ENCODE peak calls at places on chromosome 2, in four cellular contexts. One of them, this sample, is unnamed.

GRCh38 chr2:224428787-224429440 is 27.0 kb upstream of the FAM124B start:
- DNase-seq in transverse colon: no peak
- DNase-seq in spleen: no peak
- DNase-seq in HepG2: no peak
- DNase-seq in this sample: no peak

GRCh38 chr2:64623232-64623879 is 30.4 kb downstream of the SERTAD2 start:
- DNase-seq in HepG2: no peak
- DNase-seq in transverse colon: no peak
- DNase-seq in spleen: no peak
- DNase-seq in this sample: no peak

GRCh38 chr2:161766334-161766733 is 142.1 kb downstream of the SLC4A10 start:
- DNase-seq in transverse colon: peak; percentile 20
- DNase-seq in HepG2: peak; percentile 59
- DNase-seq in spleen: no peak
- DNase-seq in this sample: no peak

GRCh38 chr2:32812316-32812715 is 134.4 kb upstream of the LTBP1 start:
- DNase-seq in spleen: no peak
- DNase-seq in transverse colon: no peak
- DNase-seq in HepG2: no peak
- DNase-seq in this sample: no peak

GRCh38 chr2:124081154-124081771 is 56.2 kb downstream of the CNTNAP5 start:
- DNase-seq in HepG2: no peak
- DNase-seq in transverse colon: no peak
- DNase-seq in spleen: no peak
- DNase-seq in this sample: no peak

GRCh38 chr2:226618875-226619605 is 180.6 kb downstream of the IRS1 start:
- DNase-seq in HepG2: peak; percentile 98
- DNase-seq in spleen: no peak
- DNase-seq in transverse colon: no peak
- DNase-seq in this sample: no peak

GRCh38 chr2:71700880-71701397 is 247.6 kb downstream of the DYSF start:
- DNase-seq in HepG2: peak; percentile 61
- DNase-seq in transverse colon: peak; percentile 19
- DNase-seq in spleen: peak; percentile 55
- DNase-seq in this sample: peak; percentile 60

GRCh38 chr2:238920601-238921001 is 72.7 kb downstream of the TWIST2 start:
- DNase-seq in spleen: peak; percentile 47
- DNase-seq in HepG2: no peak
- DNase-seq in transverse colon: no peak
- DNase-seq in this sample: no peak

GRCh38 chr2:163800889-163801498 is 65.2 kb upstream of the FIGN start:
- DNase-seq in HepG2: no peak
- DNase-seq in transverse colon: no peak
- DNase-seq in spleen: no peak
- DNase-seq in this sample: no peak

GRCh38 chr2:60962534-60962933 is 55.0 kb upstream of the PEX13 start:
- DNase-seq in HepG2: no peak
- DNase-seq in transverse colon: no peak
- DNase-seq in spleen: no peak
- DNase-seq in this sample: no peak

GRCh38 chr2:70498054-70498453 is 55.6 kb downstream of the TGFA start:
- DNase-seq in HepG2: peak; percentile 61
- DNase-seq in spleen: no peak
- DNase-seq in transverse colon: no peak
- DNase-seq in this sample: no peak

GRCh38 chr2:220277445-220277960 is 650.1 kb downstream of the SLC4A3 start:
- DNase-seq in transverse colon: no peak
- DNase-seq in spleen: no peak
- DNase-seq in HepG2: no peak
- DNase-seq in this sample: peak; percentile 89

GRCh38 chr2:111883661-111884591 is at the start of gene ANAPC1:
- DNase-seq in HepG2: peak; percentile 85
- DNase-seq in spleen: peak; percentile 96
- DNase-seq in transverse colon: peak; percentile 86
- DNase-seq in this sample: peak; percentile 82

GRCh38 chr2:186059096-186059495 is 320.5 kb downstream of the FSIP2 start:
- DNase-seq in transverse colon: no peak
- DNase-seq in HepG2: no peak
- DNase-seq in spleen: no peak
- DNase-seq in this sample: no peak

GRCh38 chr2:29241341-29241740 is 126.1 kb downstream of the CLIP4 start:
- DNase-seq in HepG2: no peak
- DNase-seq in transverse colon: no peak
- DNase-seq in spleen: peak; percentile 28
- DNase-seq in this sample: no peak

GRCh38 chr2:235127909-235128308 is 176.1 kb downstream of the SH3BP4 start:
- DNase-seq in spleen: no peak
- DNase-seq in HepG2: no peak
- DNase-seq in transverse colon: no peak
- DNase-seq in this sample: no peak

GRCh38 chr2:222239945-222240675 is 58.7 kb downstream of the PAX3 start:
- DNase-seq in HepG2: peak; percentile 5
- DNase-seq in spleen: no peak
- DNase-seq in transverse colon: no peak
- DNase-seq in this sample: no peak

GRCh38 chr2:57693177-57693576 is 353.4 kb upstream of the VRK2 start:
- DNase-seq in transverse colon: no peak
- DNase-seq in HepG2: no peak
- DNase-seq in spleen: no peak
- DNase-seq in this sample: no peak

DNA sequence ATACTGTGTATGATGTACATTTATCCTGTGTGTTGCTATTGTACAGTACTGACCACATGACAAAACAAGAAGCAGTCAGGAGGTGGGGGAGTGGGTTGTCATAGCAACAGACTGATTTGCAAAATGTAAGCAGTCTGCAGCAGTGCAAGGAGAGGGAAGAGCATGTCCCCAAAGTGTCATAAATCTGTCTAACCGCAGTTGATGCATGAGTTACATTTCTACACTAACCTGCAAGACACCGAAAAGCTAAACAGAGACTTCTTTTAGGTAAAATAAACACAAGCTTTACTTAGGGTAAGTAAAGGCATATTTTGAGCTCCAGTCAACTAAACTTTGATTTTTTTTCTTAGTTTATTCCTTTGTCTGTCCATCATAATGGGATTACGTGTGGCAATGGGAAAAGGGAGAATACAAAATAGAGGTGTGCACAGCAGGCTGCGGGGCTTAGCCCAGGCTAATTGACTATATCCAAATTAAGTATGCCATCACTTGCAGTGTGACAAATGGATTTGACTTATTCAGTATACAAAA is 134.5 kb downstream of the MEIS1 start:
- DNase-seq in HepG2: no peak
- DNase-seq in transverse colon: no peak
- DNase-seq in spleen: no peak
- DNase-seq in this sample: no peak
- TF ChIP-seq POLR2AphosphoS5 in HepG2: no peak
- TF ChIP-seq POLR2AphosphoS5 in transverse colon: no peak
- TF ChIP-seq POLR2AphosphoS5 in spleen: no peak
- TF ChIP-seq POLR2AphosphoS5 in this sample: no peak

GRCh38 chr2:47015730-47016129 is 100.1 kb upstream of the MCFD2 start:
- DNase-seq in transverse colon: no peak
- DNase-seq in HepG2: no peak
- DNase-seq in spleen: no peak
- DNase-seq in this sample: no peak

GRCh38 chr2:47017541-47017940 is 101.9 kb upstream of the MCFD2 start:
- DNase-seq in transverse colon: no peak
- DNase-seq in HepG2: no peak
- DNase-seq in spleen: no peak
- DNase-seq in this sample: no peak

GRCh38 chr2:47014564-47015051 is 99.0 kb upstream of the MCFD2 start:
- DNase-seq in spleen: no peak
- DNase-seq in transverse colon: no peak
- DNase-seq in HepG2: no peak
- DNase-seq in this sample: peak; percentile 13

GRCh38 chr2:47015206-47015605 is 99.6 kb upstream of the MCFD2 start:
- DNase-seq in transverse colon: no peak
- DNase-seq in HepG2: peak; percentile 31
- DNase-seq in spleen: no peak
- DNase-seq in this sample: no peak

GRCh38 chr2:47016172-47016913 is 100.7 kb upstream of the MCFD2 start:
- DNase-seq in spleen: no peak
- DNase-seq in transverse colon: peak; percentile 19
- DNase-seq in HepG2: no peak
- DNase-seq in this sample: peak; percentile 46
- TF ChIP-seq CTCF in spleen: no peak
- TF ChIP-seq CTCF in transverse colon: no peak
- TF ChIP-seq CTCF in HepG2: no peak
- TF ChIP-seq CTCF in this sample: no peak

GRCh38 chr2:66579494-66579893 is 144.6 kb downstream of the MEIS1 start:
- DNase-seq in spleen: no peak
- DNase-seq in transverse colon: no peak
- DNase-seq in HepG2: no peak
- DNase-seq in this sample: no peak
- H3K4me1 ChIP-seq in spleen: peaks cover 72% of the 10 kb centered on the region
- H3K4me1 ChIP-seq in transverse colon: no peaks in the 10 kb centered on the region
- H3K4me1 ChIP-seq in HepG2: peaks cover 36% of the 10 kb centered on the region
- H3K4me1 ChIP-seq in this sample: peaks cover 7% of the 10 kb centered on the region

GRCh38 chr2:84925724-84926376 is 20.4 kb downstream of the TMSB10 start:
- DNase-seq in transverse colon: peak; percentile 99
- DNase-seq in spleen: peak; percentile 99
- DNase-seq in HepG2: peak; percentile 98
- DNase-seq in this sample: peak; percentile 93
- TF ChIP-seq POLR2AphosphoS5 in transverse colon: peak; percentile 85
- TF ChIP-seq POLR2AphosphoS5 in spleen: peak; percentile 95
- TF ChIP-seq POLR2AphosphoS5 in HepG2: no peak
- TF ChIP-seq POLR2AphosphoS5 in this sample: peak; percentile 73

This sample was measured in prostate gland.